ENCODE peak calls at places on chromosomes 7 and 10, in six cellular contexts. One of them, this sample, is unnamed.

GRCh38 chr7:78226059-78226658 is 427.6 kb downstream of the PHTF2 start:
- DNase-seq in HTR-8/SVneo: no peak
- DNase-seq in GM12891: no peak
- DNase-seq in GM18507: no peak
- DNase-seq in NCI-H1105 treated with DMSO at 0.1 percent for 48 hours: peak
- DNase-seq in mesothelial cell of epicardium: no peak
- DNase-seq in this sample: no peak

GRCh38 chr10:29841724-29842649 is 207.2 kb upstream of the SVIL start:
- DNase-seq in HTR-8/SVneo: no peak
- DNase-seq in GM12891: no peak
- DNase-seq in GM18507: no peak
- DNase-seq in NCI-H1105 treated with DMSO at 0.1 percent for 48 hours: peak
- DNase-seq in mesothelial cell of epicardium: peak
- DNase-seq in this sample: peak

GRCh38 chr10:97444212-97444611 is 1.6 kb downstream of the EXOSC1 start:
- DNase-seq in HTR-8/SVneo: no peak
- DNase-seq in GM12891: no peak
- DNase-seq in GM18507: no peak
- DNase-seq in NCI-H1105 treated with DMSO at 0.1 percent for 48 hours: no peak
- DNase-seq in mesothelial cell of epicardium: no peak
- DNase-seq in this sample: no peak

GRCh38 chr10:123135415-123136141 is at the start of gene HMX3:
- DNase-seq in HTR-8/SVneo: no peak
- DNase-seq in GM12891: peak
- DNase-seq in GM18507: no peak
- DNase-seq in NCI-H1105 treated with DMSO at 0.1 percent for 48 hours: peak
- DNase-seq in mesothelial cell of epicardium: no peak
- DNase-seq in this sample: peak

GRCh38 chr10:128497660-128498377 is 371.6 kb upstream of the MKI67 start:
- DNase-seq in HTR-8/SVneo: no peak
- DNase-seq in GM12891: no peak
- DNase-seq in GM18507: no peak
- DNase-seq in NCI-H1105 treated with DMSO at 0.1 percent for 48 hours: no peak
- DNase-seq in mesothelial cell of epicardium: no peak
- DNase-seq in this sample: peak

GRCh38 chr10:77428776-77429395 is 208.7 kb downstream of the KCNMA1 start:
- DNase-seq in HTR-8/SVneo: peak
- DNase-seq in GM12891: no peak
- DNase-seq in GM18507: no peak
- DNase-seq in NCI-H1105 treated with DMSO at 0.1 percent for 48 hours: no peak
- DNase-seq in mesothelial cell of epicardium: no peak
- DNase-seq in this sample: no peak

GRCh38 chr10:108392286-108392685 is 1227.8 kb upstream of the SORCS1 start:
- DNase-seq in HTR-8/SVneo: no peak
- DNase-seq in GM12891: no peak
- DNase-seq in GM18507: no peak
- DNase-seq in NCI-H1105 treated with DMSO at 0.1 percent for 48 hours: no peak
- DNase-seq in mesothelial cell of epicardium: no peak
- DNase-seq in this sample: no peak

GRCh38 chr10:42988517-42989395 is 88.1 kb upstream of the RET start:
- DNase-seq in HTR-8/SVneo: no peak
- DNase-seq in GM12891: peak
- DNase-seq in GM18507: no peak
- DNase-seq in NCI-H1105 treated with DMSO at 0.1 percent for 48 hours: no peak
- DNase-seq in mesothelial cell of epicardium: no peak
- DNase-seq in this sample: peak

GRCh38 chr7:90900640-90901353 is 304.7 kb downstream of the CDK14 start:
- DNase-seq in HTR-8/SVneo: no peak
- DNase-seq in GM12891: no peak
- DNase-seq in GM18507: no peak
- DNase-seq in NCI-H1105 treated with DMSO at 0.1 percent for 48 hours: no peak
- DNase-seq in mesothelial cell of epicardium: no peak
- DNase-seq in this sample: no peak

GRCh38 chr10:96613565-96613964 is 26.8 kb upstream of the TM9SF3 start:
- DNase-seq in HTR-8/SVneo: no peak
- DNase-seq in GM12891: no peak
- DNase-seq in GM18507: no peak
- DNase-seq in NCI-H1105 treated with DMSO at 0.1 percent for 48 hours: no peak
- DNase-seq in mesothelial cell of epicardium: no peak
- DNase-seq in this sample: no peak

GRCh38 chr7:435518-436366 is 83.9 kb downstream of the PDGFA start:
- DNase-seq in HTR-8/SVneo: no peak
- DNase-seq in GM12891: no peak
- DNase-seq in GM18507: no peak
- DNase-seq in NCI-H1105 treated with DMSO at 0.1 percent for 48 hours: no peak
- DNase-seq in mesothelial cell of epicardium: no peak
- DNase-seq in this sample: peak